ENCODE peak calls at places on chromosomes 1 and 21, in four cellular contexts. E, O, J and R are unnamed samples.

GRCh38 chr1:59043796-59044195 is 253.1 kb upstream of the FGGY start:
- DNase-seq in E (no peak), O (peak; percentile 89), J (peak; percentile 76), R (peak; percentile 52)

GRCh38 chr1:227869281-227869842 is 53.9 kb downstream of the PRSS38 start:
- DNase-seq in E (no peak), O (peak; percentile 2), J (no peak), R (no peak)

GRCh38 chr21:41171210-41171609 is 3.2 kb downstream of the BACE2 start:
- DNase-seq in E (no peak), O (no peak), J (peak; percentile 30), R (no peak)

GRCh38 chr1:240424740-240425464 is 187.1 kb downstream of the GREM2 start:
- DNase-seq in E (no peak), O (peak; percentile 14), J (no peak), R (no peak)

GRCh38 chr1:151994956-151995355 is 1.3 kb upstream of the S100A10 start:
- DNase-seq in E (peak; percentile 64), O (peak; percentile 98), J (no peak), R (no peak)

GRCh38 chr1:205438213-205439158 is 16.6 kb upstream of the LEMD1 start:
- DNase-seq in E (peak; percentile 69), O (peak; percentile 65), J (peak; percentile 90), R (no peak)

GRCh38 chr1:34279971-34280370 is 103.3 kb downstream of the C1orf94 start:
- DNase-seq in E (no peak), O (no peak), J (no peak), R (no peak)

GRCh38 chr1:59707216-59707615 is 107.5 kb upstream of the HOOK1 start:
- DNase-seq in E (no peak), O (peak; percentile 98), J (peak; percentile 51), R (no peak)

GRCh38 chr21:27590271-27590670 is 623.4 kb upstream of the ADAMTS5 start:
- DNase-seq in E (no peak), O (no peak), J (peak; percentile 36), R (no peak)

GRCh38 chr1:65235867-65236805 is 73.2 kb upstream of the DNAJC6 start:
- DNase-seq in E (no peak), O (peak; percentile 37), J (no peak), R (no peak)

GRCh38 chr1:17119744-17120482 is 662 bp upstream of the PADI2 start:
- DNase-seq in E (peak; percentile 74), O (no peak), J (no peak), R (no peak)

GRCh38 chr1:95048332-95048731 is 24.4 kb downstream of the ALG14 start:
- DNase-seq in E (no peak), O (no peak), J (no peak), R (no peak)

GRCh38 chr1:116908821-116909510 is 750 bp upstream of the PTGFRN start:
- DNase-seq in E (peak; percentile 73), O (no peak), J (no peak), R (no peak)

GRCh38 chr1:225509770-225510169 is 81.9 kb upstream of the LBR start:
- DNase-seq in E (no peak), O (peak; percentile 45), J (no peak), R (no peak)

GRCh38 chr1:204151562-204152309 is at the start of gene ETNK2:
- DNase-seq in E (peak; percentile 90), O (peak; percentile 56), J (peak; percentile 67), R (peak; percentile 84)

GRCh38 chr1:110465038-110465813 is 14.3 kb downstream of the PROK1 start:
- DNase-seq in E (no peak), O (no peak), J (no peak), R (peak; percentile 52)

GRCh38 chr21:40769231-40769630 is 77.7 kb downstream of the DSCAM start:
- DNase-seq in E (no peak), O (no peak), J (no peak), R (no peak)

GRCh38 chr1:93607814-93608187 is 73.8 kb downstream of the BCAR3 start:
- DNase-seq in E (peak; percentile 32), O (peak; percentile 73), J (no peak), R (no peak)

GRCh38 chr1:3473381-3473844 is 18.9 kb downstream of the ARHGEF16 start:
- DNase-seq in E (no peak), O (peak; percentile 83), J (no peak), R (no peak)

GRCh38 chr1:115648717-115649691 is 7.2 kb downstream of the VANGL1 start:
- DNase-seq in E (peak; percentile 80), O (no peak), J (no peak), R (no peak)

GRCh38 chr1:74455390-74455789 is 57.0 kb downstream of the LRRC53 start:
- DNase-seq in E (no peak), O (peak; percentile 27), J (no peak), R (no peak)

GRCh38 chr1:74457269-74457668 is 55.1 kb downstream of the LRRC53 start:
- DNase-seq in E (no peak), O (no peak), J (no peak), R (no peak)

DNA sequence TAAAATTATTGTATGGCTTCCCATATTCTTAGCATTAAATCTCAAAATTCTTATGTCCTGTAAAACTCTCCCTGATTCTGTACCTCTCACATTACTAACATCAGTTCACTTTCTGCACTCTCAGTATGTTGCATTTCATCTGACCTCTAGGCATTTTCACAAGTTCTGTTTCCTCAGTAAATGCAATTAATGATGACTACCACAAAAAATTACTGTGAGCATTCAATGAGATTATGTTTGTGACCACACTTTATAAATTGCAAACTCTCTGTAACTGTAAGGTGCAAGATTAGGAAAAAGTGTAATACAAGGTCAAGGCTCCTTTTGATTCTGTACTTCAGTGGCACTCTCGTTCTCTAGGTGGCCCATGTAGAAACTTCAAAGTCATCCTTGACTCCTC is 60.4 kb downstream of the LRRC53 start:
- DNase-seq in E (no peak), O (no peak), J (no peak), R (no peak)
- H3K4me1 ChIP-seq in E (no peaks in the 10 kb centered on the region), O (no peaks in the 10 kb centered on the region), J (no peaks in the 10 kb centered on the region), R (no peaks in the 10 kb centered on the region)

GRCh38 chr1:77686784-77687518 is 4.5 kb upstream of the ZZZ3 start:
- DNase-seq in E (peak; percentile 63), O (no peak), J (no peak), R (no peak)

GRCh38 chr1:77683836-77684148 is 1.3 kb upstream of the ZZZ3 start:
- DNase-seq in E (no peak), O (no peak), J (no peak), R (no peak)

GRCh38 chr1:77688939-77689338 is 6.5 kb upstream of the ZZZ3 start:
- DNase-seq in E (no peak), O (no peak), J (no peak), R (no peak)

GRCh38 chr1:77683142-77683835 is 831 bp upstream of the ZZZ3 start:
- DNase-seq in E (peak; percentile 97), O (peak; percentile 89), J (peak; percentile 92), R (peak; percentile 92)

GRCh38 chr1:77687519-77687906 is 5.1 kb upstream of the ZZZ3 start:
- DNase-seq in E (peak; percentile 94), O (no peak), J (no peak), R (peak; percentile 64)
- TF ChIP-seq CTCF in E (peak; percentile 60), O (no peak), J (peak; percentile 39), R (no peak)

DNA sequence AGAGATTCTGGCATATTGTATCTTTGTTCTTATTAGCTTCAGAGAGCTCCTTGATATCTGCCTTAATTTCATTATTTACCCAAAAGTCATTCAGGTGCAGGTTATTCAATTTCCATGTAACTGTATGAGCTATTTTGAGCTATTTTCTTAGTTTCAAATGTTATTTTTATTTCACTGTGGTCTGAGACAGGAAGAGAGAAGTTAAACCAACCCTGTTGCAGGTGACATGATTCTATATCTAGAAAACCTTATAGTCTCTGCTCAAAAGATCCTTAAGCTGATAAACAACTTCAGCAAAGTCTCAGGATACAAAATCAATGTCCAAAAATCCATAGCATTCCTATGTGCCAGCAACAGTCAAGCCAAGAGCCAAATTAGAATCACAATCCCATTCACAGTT is 1644.0 kb upstream of the B3GALT2 start:
- DNase-seq in E (no peak), O (no peak), J (no peak), R (no peak)
- H3K4me1 ChIP-seq in E (no peaks in the 10 kb centered on the region), O (no peaks in the 10 kb centered on the region), J (no peaks in the 10 kb centered on the region), R (no peaks in the 10 kb centered on the region)

DNA sequence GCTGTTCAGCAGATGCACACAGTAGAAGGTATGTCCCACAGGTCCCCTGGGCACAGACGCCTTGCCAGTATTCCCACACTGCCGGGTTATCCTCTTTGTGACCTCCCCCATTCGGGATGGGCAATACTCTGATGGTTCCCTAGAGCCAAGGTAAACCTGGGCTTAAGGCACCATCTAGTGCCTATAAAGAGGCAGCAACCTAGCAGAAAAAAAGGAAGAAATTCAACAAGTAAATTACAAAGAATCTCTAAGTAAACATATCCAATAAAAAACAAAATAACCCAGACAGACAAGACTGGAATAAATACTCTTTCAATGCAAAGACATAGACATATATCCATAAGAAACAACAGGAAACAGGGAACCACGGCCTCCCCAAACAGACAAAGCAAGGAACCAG is 39.4 kb downstream of the HSF2BP start:
- DNase-seq in E (no peak), O (no peak), J (no peak), R (no peak)
- TF ChIP-seq CTCF in E (peak; percentile 59), O (peak; percentile 27), J (no peak), R (no peak)

GRCh38 chr1:156108664-156109241 is 5.8 kb upstream of the LMNA start:
- DNase-seq in E (no peak), O (no peak), J (no peak), R (no peak)

GRCh38 chr1:156106624-156107488 is 7.7 kb upstream of the LMNA start:
- DNase-seq in E (peak; percentile 95), O (peak; percentile 40), J (peak; percentile 54), R (peak; percentile 65)

GRCh38 chr1:156104861-156105546 is 9.5 kb upstream of the LMNA start:
- DNase-seq in E (peak; percentile 86), O (peak; percentile 49), J (no peak), R (no peak)

GRCh38 chr1:156110252-156110651 is 4.3 kb upstream of the LMNA start:
- DNase-seq in E (no peak), O (no peak), J (no peak), R (no peak)

DNA sequence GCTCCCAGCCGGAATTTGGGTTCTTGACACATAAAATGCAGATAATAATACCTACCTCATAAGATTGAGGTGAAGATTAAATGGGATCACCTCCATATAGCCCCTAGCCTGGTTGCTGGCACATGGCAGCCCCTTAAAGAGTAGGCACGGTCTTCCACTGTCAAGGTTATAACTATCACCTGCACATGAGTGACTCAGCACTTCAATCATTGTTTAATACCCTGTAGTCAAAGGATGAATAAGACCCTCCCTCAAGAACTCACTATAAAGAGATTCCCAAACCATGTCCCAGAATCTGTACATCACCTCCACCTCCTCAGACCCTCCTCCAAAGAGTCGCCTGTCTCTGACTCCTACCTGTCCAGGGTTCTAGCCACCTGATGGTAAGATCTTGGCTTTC is 6.5 kb upstream of the LMNA start:
- DNase-seq in E (no peak), O (no peak), J (no peak), R (no peak)
- H3K4me1 ChIP-seq in E (peaks cover 21% of the 10 kb centered on the region), O (peaks cover 33% of the 10 kb centered on the region), J (peaks cover 69% of the 10 kb centered on the region), R (peaks cover 30% of the 10 kb centered on the region)

GRCh38 chr1:201468844-201469644 is at the start of gene PHLDA3:
- DNase-seq in E (peak; percentile 93), O (peak; percentile 93), J (peak; percentile 87), R (peak; percentile 83)
- TF ChIP-seq CTCF in E (no peak), O (peak; percentile 8), J (no peak), R (no peak)

GRCh38 chr1:29635501-29636263 is 399.4 kb downstream of the PTPRU start:
- DNase-seq in E (peak; percentile 16), O (no peak), J (no peak), R (no peak)
- H3K4me1 ChIP-seq in E (no peaks in the 10 kb centered on the region), O (peaks cover 11% of the 10 kb centered on the region), J (no peaks in the 10 kb centered on the region), R (no peaks in the 10 kb centered on the region)

GRCh38 chr1:119974013-119974412 is 77.7 kb upstream of the ADAM30 start:
- DNase-seq in E (no peak), O (no peak), J (no peak), R (no peak)

GRCh38 chr1:119982006-119982405 is 85.7 kb upstream of the ADAM30 start:
- DNase-seq in E (no peak), O (peak; percentile 68), J (no peak), R (no peak)

GRCh38 chr1:119978018-119978505 is 81.7 kb upstream of the ADAM30 start:
- DNase-seq in E (no peak), O (no peak), J (no peak), R (no peak)
- TF ChIP-seq CTCF in E (no peak), O (no peak), J (no peak), R (no peak)